ENCODE peak calls at places on chromosomes 5 and 9, in seven cellular contexts. B, I, G, F, Z, A and O are unnamed samples.
A peak's percentile ranks its signal among the peaks of the same experiment; 100 is the strongest.

GRCh38 chr5:148107608-148108007 is 43.8 kb downstream of the SPINK5 start:
- DNase-seq in A (no peak), F (peak; percentile 35), Z (no peak), B (no peak), G (no peak), I (no peak), O (no peak)

GRCh38 chr9:80378669-80379293 is 807.0 kb downstream of the TLE4 start:
- DNase-seq in F (no peak), B (no peak), I (no peak), A (no peak), G (no peak), Z (no peak), O (no peak)

GRCh38 chr9:136629879-136630661 is 32.6 kb upstream of the EGFL7 start:
- DNase-seq in Z (peak; percentile 46), B (no peak), A (no peak), F (peak; percentile 57), I (no peak), G (peak; percentile 85), O (peak; percentile 85)

GRCh38 chr5:123949807-123950206 is 437.8 kb downstream of the CSNK1G3 start:
- DNase-seq in Z (no peak), G (no peak), I (no peak), B (no peak), A (no peak), F (no peak), O (no peak)

GRCh38 chr5:68161156-68161555 is 54.4 kb upstream of the PIK3R1 start:
- DNase-seq in A (no peak), F (no peak), B (no peak), G (no peak), I (no peak), Z (no peak), O (no peak)

GRCh38 chr5:176737746-176738699 is 72.3 kb upstream of the UNC5A start:
- DNase-seq in B (no peak), A (peak; percentile 8), I (no peak), F (no peak), G (no peak), Z (no peak), O (no peak)

GRCh38 chr5:172775326-172776234 is 4.6 kb upstream of the DUSP1 start:
- DNase-seq in F (no peak), I (peak; percentile 92), A (no peak), G (no peak), B (no peak), Z (peak; percentile 86), O (no peak)

GRCh38 chr9:134457321-134457923 is 131.2 kb downstream of the RXRA start:
- DNase-seq in B (no peak), A (no peak), F (no peak), Z (no peak), I (no peak), G (peak; percentile 43), O (no peak)

GRCh38 chr9:100011062-100011681 is 87.6 kb downstream of the ERP44 start:
- DNase-seq in F (peak; percentile 62), I (no peak), G (no peak), B (no peak), Z (no peak), A (no peak), O (peak; percentile 51)

GRCh38 chr5:2998106-2998505 is 246.6 kb upstream of the IRX2 start:
- DNase-seq in I (no peak), A (no peak), Z (no peak), B (no peak), G (no peak), F (no peak), O (no peak)

GRCh38 chr5:473344-474192 is 30.6 kb downstream of the EXOC3 start:
- DNase-seq in B (no peak), G (peak; percentile 87), I (peak; percentile 41), F (peak; percentile 24), Z (peak; percentile 48), A (no peak), O (no peak)

GRCh38 chr5:136518174-136518573 is 152.8 kb upstream of the TRPC7 start:
- DNase-seq in B (no peak), Z (no peak), I (no peak), G (no peak), A (no peak), F (no peak), O (no peak)

GRCh38 chr9:109903515-109904138 is 123.6 kb downstream of the PALM2AKAP2 start:
- DNase-seq in F (peak; percentile 82), I (peak; percentile 39), Z (peak; percentile 47), B (no peak), G (no peak), A (peak; percentile 70), O (peak; percentile 56)

GRCh38 chr9:93664549-93665120 is 88.3 kb downstream of the PHF2 start:
- DNase-seq in A (no peak), Z (peak; percentile 20), I (no peak), F (no peak), B (no peak), G (no peak), O (no peak)

GRCh38 chr5:145553177-145553576 is 282.0 kb downstream of the PRELID2 start:
- DNase-seq in Z (no peak), G (no peak), B (no peak), A (no peak), F (no peak), I (no peak), O (no peak)

GRCh38 chr5:400282-401215 is 42.4 kb upstream of the EXOC3 start:
- DNase-seq in Z (no peak), A (no peak), F (peak; percentile 64), G (no peak), I (no peak), B (peak; percentile 99), O (peak; percentile 34)

GRCh38 chr5:74853256-74853655 is 12.9 kb downstream of the FAM169A start:
- DNase-seq in F (no peak), A (no peak), I (no peak), B (no peak), Z (no peak), G (no peak), O (no peak)

GRCh38 chr9:124768275-124768674 is 2.8 kb downstream of the NR6A1 start:
- DNase-seq in Z (no peak), A (no peak), F (no peak), G (no peak), I (no peak), B (no peak), O (no peak)

GRCh38 chr5:104513194-104513602 is 950.6 kb upstream of the NUDT12 start:
- DNase-seq in Z (no peak), I (no peak), G (no peak), F (peak; percentile 75), A (no peak), B (peak; percentile 39), O (no peak)

GRCh38 chr5:86971034-86971511 is 296.6 kb upstream of the RASA1 start:
- DNase-seq in B (no peak), Z (no peak), F (peak; percentile 12), A (no peak), G (no peak), I (no peak), O (no peak)

GRCh38 chr5:74517700-74518099 is 122.8 kb downstream of the ENC1 start:
- DNase-seq in B (no peak), I (no peak), Z (no peak), F (peak; percentile 82), G (no peak), A (no peak), O (no peak)

GRCh38 chr5:173963107-173963506 is 25.9 kb upstream of the C5orf47 start:
- DNase-seq in B (peak; percentile 47), A (peak; percentile 60), I (no peak), Z (no peak), G (no peak), F (no peak), O (no peak)

DNA sequence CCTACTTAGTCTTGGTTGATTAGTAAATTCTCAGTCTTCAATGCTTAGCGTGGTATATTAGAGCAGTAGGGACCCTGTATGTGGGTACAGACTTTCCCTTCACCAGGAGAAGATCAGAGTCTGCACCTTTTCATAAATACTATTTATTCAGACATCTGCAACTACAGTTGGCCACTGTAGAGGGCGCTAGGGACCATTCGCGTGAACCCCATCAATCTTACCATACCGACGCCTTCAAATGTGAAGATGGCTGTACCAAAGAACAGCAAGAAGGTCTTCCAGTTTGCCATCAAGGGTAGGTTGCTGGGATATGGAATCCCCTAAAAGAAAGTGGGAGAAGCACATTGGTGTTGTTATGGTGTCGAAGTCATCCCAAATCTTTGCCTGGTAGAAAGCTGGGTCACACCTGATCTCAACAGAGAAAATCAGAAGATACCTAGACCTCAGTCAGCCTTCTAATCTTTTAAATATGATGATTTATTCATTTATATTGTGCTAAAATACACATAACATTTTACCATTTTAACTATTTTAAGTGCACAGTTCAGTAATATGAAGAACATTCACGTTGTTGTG is 19.1 kb downstream of the SLC36A3 start:
- DNase-seq in G (no peak), Z (no peak), F (no peak), A (no peak), I (no peak), B (no peak), O (peak; percentile 16)
- TF ChIP-seq CTCF in G (no peak), Z (no peak), F (peak; percentile 6), A (no peak), I (peak; percentile 6), B (no peak), O (peak; percentile 29)

DNA sequence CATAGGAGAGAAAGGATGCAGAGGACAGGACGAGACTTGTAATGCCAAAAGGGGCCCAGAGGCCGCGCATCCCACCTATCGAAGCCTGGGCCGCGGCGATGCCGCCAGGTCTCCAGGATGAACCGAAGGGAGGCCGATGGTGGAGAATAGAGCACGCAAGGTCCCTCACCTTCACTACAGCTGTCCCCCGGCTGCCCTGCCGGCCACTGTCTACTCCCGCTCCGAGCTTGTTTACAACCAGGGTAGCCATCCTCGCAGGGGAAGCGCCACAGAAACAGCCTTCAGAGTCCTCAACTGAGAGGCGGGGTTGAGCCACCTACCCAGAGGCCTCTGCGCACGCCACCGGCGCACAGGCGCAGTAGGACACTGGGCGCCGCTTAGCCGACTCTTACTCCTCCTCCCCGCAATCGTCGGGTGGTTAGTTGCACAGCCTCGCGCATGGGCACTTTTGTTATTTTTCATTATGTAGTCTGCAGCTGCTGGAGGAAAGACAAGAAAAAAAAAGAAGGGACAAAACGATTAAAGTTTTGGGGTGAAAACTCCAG is at the start of gene TRIM23:
- DNase-seq in G (peak; percentile 94), F (peak; percentile 95), I (peak; percentile 92), B (peak; percentile 72), A (peak; percentile 93), Z (peak; percentile 94), O (peak; percentile 87)
- TF ChIP-seq CTCF in G (no peak), F (no peak), I (no peak), B (peak; percentile 18), A (no peak), Z (no peak), O (no peak)

DNA sequence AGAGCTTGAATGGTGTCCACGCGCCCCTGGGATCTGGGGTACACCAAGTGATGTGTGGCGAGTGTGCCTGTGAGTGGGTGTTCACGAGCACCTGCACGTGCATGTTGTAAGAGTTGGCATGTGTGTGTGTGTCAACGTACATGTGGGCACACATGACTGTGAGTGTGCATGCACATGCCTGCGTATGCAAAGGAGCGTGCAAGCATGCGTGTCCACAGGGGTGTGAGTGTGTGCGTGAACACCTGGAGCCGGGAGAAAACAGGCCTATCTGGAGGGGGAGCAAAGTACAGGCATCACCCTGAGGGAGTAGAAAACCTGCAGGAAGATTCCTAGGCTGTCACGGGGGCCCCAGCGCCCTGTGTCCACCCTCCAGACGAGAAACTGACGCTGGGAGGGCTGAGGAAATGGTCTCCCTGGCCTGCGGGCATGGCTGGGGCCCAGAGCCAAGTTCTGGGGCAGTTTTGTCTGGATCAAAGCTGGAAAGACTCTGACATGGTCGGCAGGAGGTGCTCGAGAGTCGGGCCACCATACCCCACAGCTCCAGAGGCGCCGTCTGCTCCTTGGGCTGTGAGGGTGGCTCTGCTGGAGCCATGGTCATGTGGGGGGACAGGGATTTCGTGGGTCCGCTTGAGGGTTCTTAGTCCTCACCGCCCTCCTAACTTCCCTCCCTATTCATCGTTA is 31.8 kb downstream of the PTGES start:
- DNase-seq in F (no peak), A (no peak), Z (no peak), I (no peak), B (no peak), G (no peak), O (no peak)
- TF ChIP-seq CTCF in F (no peak), A (no peak), Z (no peak), I (no peak), B (no peak), G (no peak), O (no peak)

GRCh38 chr5:82349651-82350050 is 71.5 kb upstream of the RPS23 start:
- DNase-seq in G (no peak), Z (no peak), B (no peak), F (no peak), I (peak; percentile 34), A (peak; percentile 53), O (peak; percentile 25)
- TF ChIP-seq CTCF in G (no peak), Z (peak; percentile 16), B (peak; percentile 41), F (peak; percentile 46), I (no peak), A (no peak), O (peak; percentile 47)